ENCODE peak calls at places on chromosomes 2 and 18, in four cellular contexts. J is HepG2, B is Peyer's patch, A is A549. W is an unnamed sample.

GRCh38 chr2:237864940-237865622 is 5.7 kb downstream of the RAMP1 start:
- DNase-seq in J (no peak), B (no peak), A (no peak), W (no peak)

GRCh38 chr2:167048829-167049228 is 160.5 kb downstream of the XIRP2 start:
- DNase-seq in J (no peak), B (no peak), A (no peak), W (no peak)

GRCh38 chr2:136119717-136120675 is 2.0 kb upstream of the CXCR4 start:
- DNase-seq in J (no peak), B (no peak), A (no peak), W (no peak)

GRCh38 chr18:9808530-9809241 is 77.1 kb upstream of the TXNDC2 start:
- DNase-seq in J (peak), B (no peak), A (no peak), W (no peak)

GRCh38 chr2:65421432-65421748 is 11.0 kb downstream of the SPRED2 start:
- DNase-seq in J (no peak), B (no peak), A (no peak), W (no peak)

GRCh38 chr18:24234330-24234729 is 95.5 kb downstream of the CABYR start:
- DNase-seq in J (peak), B (no peak), A (no peak), W (no peak)

GRCh38 chr2:225582355-225583116 is 183.0 kb downstream of the NYAP2 start:
- DNase-seq in J (no peak), B (no peak), A (no peak), W (no peak)

GRCh38 chr18:7878265-7879173 is 311.4 kb downstream of the PTPRM start:
- DNase-seq in J (peak), B (no peak), A (no peak), W (no peak)

GRCh38 chr18:65788373-65788772 is 37.6 kb downstream of the CDH7 start:
- DNase-seq in J (peak), B (no peak), A (no peak), W (no peak)

GRCh38 chr2:78351208-78351607 is 674.3 kb upstream of the REG3G start:
- DNase-seq in J (no peak), B (no peak), A (peak), W (no peak)

GRCh38 chr2:46456789-46457188 is 22.6 kb upstream of the TMEM247 start:
- DNase-seq in J (no peak), B (no peak), A (no peak), W (no peak)

GRCh38 chr2:9518163-9518562 is 37.5 kb downstream of the ADAM17 start:
- DNase-seq in J (no peak), B (no peak), A (no peak), W (no peak)

GRCh38 chr18:50287028-50287440 is 458 bp downstream of the CXXC1 start:
- DNase-seq in J (no peak), B (no peak), A (no peak), W (peak)

GRCh38 chr18:50289103-50289433 is 1.6 kb upstream of the CXXC1 start:
- DNase-seq in J (no peak), B (no peak), A (no peak), W (no peak)

GRCh38 chr18:50286391-50287027 is 983 bp downstream of the CXXC1 start:
- DNase-seq in J (no peak), B (peak), A (no peak), W (peak)

GRCh38 chr18:50285631-50286321 is 1.7 kb downstream of the CXXC1 start:
- DNase-seq in J (no peak), B (peak), A (no peak), W (no peak)

DNA sequence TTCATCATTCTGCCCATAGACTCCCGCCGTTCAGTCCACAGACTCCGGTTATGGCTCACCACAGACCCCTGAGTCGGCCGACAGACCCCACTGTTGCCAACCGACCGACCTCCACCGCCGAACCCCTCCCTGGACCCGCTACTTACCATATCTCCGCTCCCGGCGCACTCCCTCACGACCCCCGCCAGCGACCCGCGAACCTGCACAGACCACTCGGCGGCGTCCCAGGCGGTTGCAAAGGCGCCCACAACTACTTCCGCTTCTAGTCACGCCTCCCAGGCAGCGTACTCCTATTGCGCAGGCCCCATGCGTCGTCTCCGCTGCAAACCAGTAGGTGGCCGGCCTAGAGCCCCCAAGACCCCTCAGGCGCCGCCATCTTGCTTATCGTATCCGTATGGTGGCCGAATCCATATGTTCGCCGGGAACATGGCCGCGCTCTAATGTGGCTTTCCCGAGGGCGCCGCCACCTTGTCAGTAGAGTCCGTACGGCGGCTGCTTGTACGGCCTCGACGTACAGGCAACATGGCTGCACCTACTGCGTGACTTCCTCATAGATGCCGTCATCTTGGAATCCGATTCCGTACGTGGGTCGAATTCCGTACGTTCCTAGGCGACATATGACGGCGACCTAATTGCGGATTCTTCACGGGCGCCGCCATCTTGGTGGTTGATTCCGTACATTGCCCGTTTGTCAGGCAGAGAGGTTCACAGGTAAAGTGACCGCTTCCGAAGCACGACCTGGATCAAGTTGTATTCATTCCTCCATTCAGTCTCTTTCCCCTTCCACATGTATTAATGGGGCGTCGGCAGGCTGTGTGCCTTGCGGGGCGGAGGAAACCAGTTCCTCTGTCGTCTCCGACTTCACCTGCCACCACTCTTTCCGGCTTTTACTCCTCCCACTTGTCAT is at the start of gene CXXC1:
- DNase-seq in J (peak), B (peak), A (peak), W (peak)
- TF ChIP-seq POLR2A in J (peak), B (peak), A (peak), W (peak)

DNA sequence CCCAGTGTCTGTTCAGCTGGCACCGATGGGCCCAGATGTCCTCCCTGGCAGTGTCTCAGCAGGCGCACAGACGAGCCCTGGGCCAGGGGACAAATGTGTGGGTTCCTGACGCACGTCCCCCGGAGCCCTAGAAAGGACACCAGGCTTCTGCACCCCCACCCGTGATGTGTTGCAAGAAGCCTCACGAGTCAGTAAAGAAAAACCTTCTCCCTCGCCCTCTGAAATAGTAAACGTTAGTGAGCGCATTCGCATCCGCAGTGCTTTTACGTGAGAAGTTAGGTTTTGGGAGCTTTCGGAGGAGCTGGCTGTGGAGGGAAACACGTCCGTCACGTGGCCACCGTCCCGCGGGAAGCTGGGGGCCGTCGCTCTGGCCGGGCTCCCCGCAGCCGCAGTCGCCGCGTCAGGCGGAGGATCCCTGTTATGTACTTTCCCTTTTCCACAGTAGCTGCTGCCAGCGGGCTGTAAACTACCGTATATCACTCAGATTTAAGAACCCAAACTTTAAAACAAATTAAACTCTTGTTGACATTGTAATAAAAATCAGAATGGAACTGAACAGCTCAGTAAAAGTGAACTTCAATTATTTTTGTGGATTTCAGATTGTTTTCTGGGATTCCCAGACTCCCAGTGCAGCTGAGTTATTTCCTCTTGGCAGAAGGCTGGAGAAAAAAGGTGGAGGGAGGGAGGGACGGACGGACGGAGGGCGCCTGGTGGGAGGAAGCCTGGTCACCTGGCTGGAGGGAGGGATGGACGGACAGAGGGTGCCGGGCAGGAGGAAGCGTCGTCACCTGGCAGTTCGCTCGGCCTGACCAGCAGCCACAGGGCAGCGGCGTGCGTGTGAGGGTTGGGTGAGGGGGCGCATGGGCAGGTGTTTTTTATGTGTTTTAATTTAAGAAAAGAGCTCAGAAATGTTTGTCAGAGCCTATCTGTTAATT is 112.1 kb downstream of the NFATC1 start:
- DNase-seq in J (no peak), B (peak), A (no peak), W (peak)
- TF ChIP-seq POLR2A in J (no peak), B (no peak), A (no peak), W (peak)

DNA sequence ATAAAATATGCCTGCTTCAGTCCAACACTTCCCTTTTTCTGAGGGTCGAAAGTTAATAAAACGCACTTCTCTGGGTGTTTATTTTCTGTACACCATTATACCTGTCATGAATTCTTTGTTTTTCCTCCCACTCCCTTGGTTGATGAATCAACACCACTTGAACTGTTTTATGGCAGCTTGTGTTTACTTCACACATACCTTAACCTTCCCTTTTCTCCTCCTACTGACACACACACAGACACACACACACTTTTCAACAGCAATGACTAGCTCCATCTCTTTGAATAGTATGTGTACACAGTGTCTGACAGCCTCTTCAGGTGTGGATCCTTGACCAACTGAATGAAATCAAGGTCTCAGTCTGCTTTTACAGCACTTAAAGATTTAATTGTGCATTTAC is 91.3 kb downstream of the SATB2 start:
- DNase-seq in J (peak), B (no peak), A (no peak), W (no peak)
- TF ChIP-seq POLR2A in J (no peak), B (no peak), A (no peak), W (no peak)

GRCh38 chr2:86622409-86622877 is 1.2 kb downstream of the RNF103 start:
- DNase-seq in J (no peak), B (peak), A (no peak), W (peak)
- TF ChIP-seq POLR2A in J (no peak), B (no peak), A (no peak), W (no peak)

GRCh38 chr2:231709636-231709980 is 1.3 kb downstream of the PTMA start:
- DNase-seq in J (no peak), B (no peak), A (no peak), W (peak)

GRCh38 chr2:231709981-231710750 is 1.8 kb downstream of the PTMA start:
- DNase-seq in J (peak), B (peak), A (peak), W (peak)

GRCh38 chr2:231707625-231708049 is 688 bp upstream of the PTMA start:
- DNase-seq in J (no peak), B (no peak), A (no peak), W (peak)

GRCh38 chr2:231708050-231708772 is at the start of gene PTMA:
- DNase-seq in J (peak), B (peak), A (peak), W (peak)

GRCh38 chr2:231708773-231709635 is 679 bp downstream of the PTMA start:
- DNase-seq in J (no peak), B (peak), A (no peak), W (peak)
- TF ChIP-seq POLR2A in J (no peak), B (no peak), A (peak), W (no peak)

GRCh38 chr2:12717191-12717987 is 653 bp downstream of the TRIB2 start:
- DNase-seq in J (no peak), B (peak), A (peak), W (peak)

GRCh38 chr2:12715878-12716249 is 872 bp upstream of the TRIB2 start:
- DNase-seq in J (peak), B (peak), A (peak), W (peak)

GRCh38 chr2:12717988-12718661 is 1.4 kb downstream of the TRIB2 start:
- DNase-seq in J (no peak), B (no peak), A (peak), W (peak)

GRCh38 chr2:12715258-12715865 is 1.4 kb upstream of the TRIB2 start:
- DNase-seq in J (no peak), B (no peak), A (no peak), W (no peak)

GRCh38 chr2:12716250-12717190 is at the start of gene TRIB2:
- DNase-seq in J (peak), B (peak), A (peak), W (peak)
- TF ChIP-seq POLR2A in J (no peak), B (peak), A (no peak), W (peak)

GRCh38 chr2:190409616-190410015 is 1.5 kb downstream of the MFSD6 start:
- DNase-seq in J (no peak), B (no peak), A (no peak), W (peak)

GRCh38 chr2:190408538-190409271 is 550 bp downstream of the MFSD6 start:
- DNase-seq in J (no peak), B (peak), A (peak), W (peak)

GRCh38 chr2:190406805-190407204 is 1.4 kb upstream of the MFSD6 start:
- DNase-seq in J (no peak), B (no peak), A (no peak), W (no peak)

GRCh38 chr2:190407246-190407661 is 901 bp upstream of the MFSD6 start:
- DNase-seq in J (no peak), B (no peak), A (no peak), W (peak)

DNA sequence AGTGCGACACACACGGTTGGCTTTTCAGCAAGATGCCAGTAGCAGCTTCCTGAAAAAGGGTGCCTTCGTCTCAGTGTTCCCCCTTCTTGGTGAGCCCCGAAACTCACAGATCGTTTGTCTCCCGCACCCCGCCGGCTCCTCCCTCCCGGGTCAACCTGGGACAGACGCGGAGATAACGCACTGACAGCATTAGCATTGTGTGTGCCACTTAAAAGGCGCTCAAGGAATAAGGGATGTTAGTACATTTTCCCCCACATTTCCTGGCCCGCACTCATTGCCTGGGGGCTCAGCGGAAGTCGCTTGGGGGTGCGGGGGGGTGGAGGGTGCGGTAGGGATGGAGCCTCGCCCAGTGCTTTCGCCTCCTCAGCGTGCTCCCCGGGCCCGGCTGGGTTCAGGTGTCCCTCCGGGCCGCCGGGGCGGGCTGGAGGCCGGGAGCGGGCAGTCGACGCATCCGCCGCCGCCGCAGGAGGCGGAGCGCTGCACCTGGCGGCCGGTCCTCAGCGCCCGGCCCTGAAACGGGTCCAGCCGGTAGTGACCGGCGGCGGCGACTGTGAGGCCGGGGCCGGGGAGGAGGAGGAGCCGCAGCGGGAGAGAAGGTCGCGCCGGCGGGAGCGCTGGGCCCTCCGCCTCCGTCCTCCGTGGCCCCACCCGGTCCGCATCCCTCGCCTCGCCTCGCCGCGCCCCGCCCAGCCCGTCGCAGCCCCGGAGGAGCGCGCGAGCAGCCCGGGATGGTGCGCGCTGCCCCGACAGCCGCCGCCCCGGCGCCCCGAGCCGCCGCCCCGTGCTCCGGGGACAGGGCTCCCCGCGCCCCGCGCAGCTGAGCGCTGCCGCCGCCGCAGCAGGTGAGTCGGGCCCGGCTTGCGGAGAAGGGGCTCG is at the start of gene MFSD6:
- DNase-seq in J (no peak), B (peak), A (peak), W (peak)
- TF ChIP-seq POLR2A in J (no peak), B (peak), A (peak), W (no peak)

W was measured in erythroblast.